ENCODE peak calls at places on chromosomes 2 and 18, in seven cellular contexts. F, C, T, N, L, W and R are unnamed samples.

GRCh38 chr18:12520442-12520992 is 112.8 kb downstream of the PRELID3A start:
- DNase-seq in F (peak), C (no peak), T (peak), N (no peak), L (no peak), W (peak), R (no peak)

GRCh38 chr2:218400167-218400929 is 680 bp downstream of the CTDSP1 start:
- DNase-seq in F (peak), C (peak), T (no peak), N (peak), L (peak), W (peak), R (peak)

GRCh38 chr2:6946722-6947121 is 29.5 kb downstream of the RNF144A start:
- DNase-seq in F (no peak), C (no peak), T (peak), N (no peak), L (no peak), W (peak), R (no peak)

GRCh38 chr2:112465373-112465772 is 16.6 kb upstream of the TTL start:
- DNase-seq in F (peak), C (no peak), T (peak), N (no peak), L (no peak), W (peak), R (no peak)

GRCh38 chr18:72458256-72458655 is 85.9 kb downstream of the CBLN2 start:
- DNase-seq in F (no peak), C (no peak), T (no peak), N (no peak), L (no peak), W (no peak), R (no peak)

GRCh38 chr2:86068098-86069047 is 37.3 kb downstream of the POLR1A start:
- DNase-seq in F (peak), C (no peak), T (peak), N (no peak), L (no peak), W (no peak), R (no peak)

GRCh38 chr2:134917219-134917957 is 1.2 kb upstream of the CCNT2 start:
- DNase-seq in F (no peak), C (peak), T (no peak), N (peak), L (peak), W (no peak), R (no peak)

GRCh38 chr2:153477096-153477555 is 1.4 kb downstream of the RPRM start:
- DNase-seq in F (no peak), C (no peak), T (no peak), N (no peak), L (no peak), W (peak), R (no peak)

GRCh38 chr2:45754087-45755015 is 102.9 kb downstream of the PRKCE start:
- DNase-seq in F (no peak), C (no peak), T (no peak), N (no peak), L (no peak), W (no peak), R (no peak)

GRCh38 chr2:126669772-126670171 is 13.8 kb downstream of the GYPC start:
- DNase-seq in F (no peak), C (no peak), T (no peak), N (no peak), L (no peak), W (no peak), R (no peak)

GRCh38 chr2:239288951-239289481 is 111.8 kb downstream of the HDAC4 start:
- DNase-seq in F (peak), C (no peak), T (peak), N (peak), L (peak), W (peak), R (peak)

GRCh38 chr18:76432970-76433767 is 61.9 kb downstream of the ZNF516 start:
- DNase-seq in F (no peak), C (no peak), T (no peak), N (no peak), L (no peak), W (no peak), R (no peak)

GRCh38 chr18:24868760-24869237 is 408.4 kb downstream of the HRH4 start:
- DNase-seq in F (peak), C (no peak), T (peak), N (no peak), L (no peak), W (peak), R (no peak)

GRCh38 chr2:55168221-55169154 is 63.6 kb downstream of the CLHC1 start:
- DNase-seq in F (peak), C (peak), T (peak), N (no peak), L (peak), W (peak), R (no peak)

GRCh38 chr2:226994775-226995174 is 158.9 kb downstream of the RHBDD1 start:
- DNase-seq in F (no peak), C (no peak), T (no peak), N (no peak), L (no peak), W (no peak), R (no peak)

GRCh38 chr2:55309441-55309840 is 40.4 kb upstream of the MTIF2 start:
- DNase-seq in F (peak), C (no peak), T (peak), N (no peak), L (no peak), W (peak), R (no peak)

GRCh38 chr2:212158081-212158480 is 380.5 kb downstream of the ERBB4 start:
- DNase-seq in F (no peak), C (no peak), T (no peak), N (no peak), L (no peak), W (no peak), R (no peak)

GRCh38 chr18:25875574-25875973 is 214.8 kb downstream of the SS18 start:
- DNase-seq in F (no peak), C (no peak), T (no peak), N (no peak), L (peak), W (no peak), R (no peak)

GRCh38 chr2:27322301-27322765 is 564 bp downstream of the MPV17 start:
- DNase-seq in F (no peak), C (no peak), T (peak), N (peak), L (peak), W (peak), R (no peak)

GRCh38 chr18:76518543-76519155 is 23.6 kb upstream of the ZNF516 start:
- DNase-seq in F (peak), C (no peak), T (peak), N (peak), L (peak), W (peak), R (no peak)

GRCh38 chr2:150271952-150272351 is 215.5 kb downstream of the RND3 start:
- DNase-seq in F (peak), C (no peak), T (peak), N (no peak), L (no peak), W (peak), R (no peak)

GRCh38 chr2:24702800-24703199 is 90.4 kb downstream of the PTRHD1 start:
- DNase-seq in F (peak), C (no peak), T (peak), N (no peak), L (no peak), W (peak), R (no peak)

GRCh38 chr2:44075536-44075935 is 79.7 kb upstream of the LRPPRC start:
- DNase-seq in F (peak), C (no peak), T (peak), N (no peak), L (no peak), W (peak), R (no peak)

GRCh38 chr2:134581877-134582546 is 136.8 kb downstream of the TMEM163 start:
- DNase-seq in F (no peak), C (no peak), T (no peak), N (no peak), L (no peak), W (no peak), R (no peak)

GRCh38 chr2:90207454-90208058 is 1516.1 kb downstream of the RPIA start:
- DNase-seq in F (no peak), C (no peak), T (no peak), N (no peak), L (no peak), W (peak), R (no peak)